ENCODE peak calls at places on chromosomes 12 and 14, in four cellular contexts. B, I, S and Z are unnamed samples.

GRCh38 chr14:77979666-77980351 is 179.9 kb downstream of the ADCK1 start:
- DNase-seq in B (no peak), I (no peak), S (no peak), Z (peak; percentile 88)

GRCh38 chr14:61064210-61064609 is 83.2 kb downstream of the SLC38A6 start:
- DNase-seq in S (no peak), I (no peak), B (no peak), Z (no peak)

GRCh38 chr14:94545131-94545841 is 16.0 kb upstream of the SERPINA4 start:
- DNase-seq in I (no peak), S (no peak), B (no peak), Z (peak; percentile 51)

GRCh38 chr12:10867381-10867780 is 16.7 kb downstream of the PRH1 start:
- DNase-seq in S (no peak), B (no peak), I (no peak), Z (no peak)

GRCh38 chr14:61514006-61514830 is 181.1 kb upstream of the HIF1A start:
- DNase-seq in B (peak; percentile 56), I (no peak), S (no peak), Z (peak; percentile 30)

GRCh38 chr14:75277000-75277795 is 1.4 kb upstream of the FOS start:
- DNase-seq in I (peak; percentile 96), S (peak; percentile 94), B (peak; percentile 90), Z (peak; percentile 92)

GRCh38 chr12:55142896-55143870 is 17.0 kb downstream of the OR9K2 start:
- DNase-seq in B (peak; percentile 32), I (no peak), S (peak; percentile 70), Z (peak; percentile 91)

GRCh38 chr12:78421011-78421410 is 443.6 kb upstream of the SYT1 start:
- DNase-seq in S (no peak), B (no peak), I (no peak), Z (no peak)

GRCh38 chr12:40137252-40137651 is 31.4 kb upstream of the SLC2A13 start:
- DNase-seq in B (no peak), S (no peak), I (no peak), Z (no peak)

GRCh38 chr14:101073598-101073965 is 170.1 kb upstream of the RTL1 start:
- DNase-seq in I (no peak), S (peak; percentile 34), B (no peak), Z (no peak)

GRCh38 chr12:6639151-6639773 is 3.5 kb upstream of the LPAR5 start:
- DNase-seq in I (no peak), B (no peak), S (no peak), Z (no peak)

GRCh38 chr12:66920205-66920604 is 241.3 kb upstream of the GRIP1 start:
- DNase-seq in B (no peak), S (no peak), I (no peak), Z (no peak)

GRCh38 chr14:54177009-54177408 is 219.8 kb upstream of the CDKN3 start:
- DNase-seq in I (no peak), S (no peak), B (no peak), Z (no peak)

GRCh38 chr14:100213956-100214767 is 24.8 kb upstream of the YY1 start:
- DNase-seq in S (peak; percentile 98), I (peak; percentile 93), B (peak; percentile 93), Z (peak; percentile 98)

GRCh38 chr12:46437411-46437810 is 64.8 kb upstream of the SLC38A2 start:
- DNase-seq in B (no peak), I (no peak), S (no peak), Z (no peak)

GRCh38 chr14:51293149-51293925 is 53.3 kb downstream of the TMX1 start:
- DNase-seq in I (peak; percentile 70), S (no peak), B (no peak), Z (no peak)

GRCh38 chr14:103121161-103121845 is 2.0 kb upstream of the TNFAIP2 start:
- DNase-seq in B (no peak), I (peak; percentile 83), S (peak; percentile 66), Z (peak; percentile 79)

GRCh38 chr14:82855912-82856381 is 1322.3 kb upstream of the SEL1L start:
- DNase-seq in S (no peak), I (no peak), B (peak; percentile 15), Z (no peak)

GRCh38 chr14:47678157-47678556 is 2.8 kb upstream of the MDGA2 start:
- DNase-seq in I (no peak), B (no peak), S (no peak), Z (peak; percentile 55)

GRCh38 chr12:104763163-104763805 is 194.8 kb downstream of the SLC41A2 start:
- DNase-seq in B (no peak), S (no peak), I (no peak), Z (no peak)

GRCh38 chr14:70858641-70859040 is 48.6 kb upstream of the PCNX1 start:
- DNase-seq in S (no peak), I (no peak), B (no peak), Z (no peak)

GRCh38 chr12:89935850-89936249 is 227.2 kb upstream of the ATP2B1 start:
- DNase-seq in S (no peak), B (no peak), I (no peak), Z (no peak)

GRCh38 chr14:100810861-100811461 is 15.0 kb upstream of the MEG3 start:
- DNase-seq in S (no peak), B (no peak), I (no peak), Z (no peak)

GRCh38 chr12:91327136-91327535 is 144.5 kb upstream of the DCN start:
- DNase-seq in B (no peak), S (no peak), I (no peak), Z (no peak)

GRCh38 chr14:88551094-88551870 is 3.5 kb downstream of the PTPN21 start:
- DNase-seq in B (peak; percentile 75), I (peak; percentile 84), S (peak; percentile 80), Z (peak; percentile 94)

GRCh38 chr14:61573321-61573720 is 122.0 kb upstream of the HIF1A start:
- DNase-seq in S (no peak), B (no peak), I (no peak), Z (no peak)

GRCh38 chr12:104506691-104507401 is 50.1 kb downstream of the CHST11 start:
- DNase-seq in B (no peak), S (no peak), I (no peak), Z (peak; percentile 88)

GRCh38 chr14:36973806-36974442 is 198.5 kb downstream of the SLC25A21 start:
- DNase-seq in I (no peak), S (no peak), B (no peak), Z (no peak)

GRCh38 chr12:24937553-24938244 is 11.2 kb downstream of the BCAT1 start:
- DNase-seq in B (no peak), I (no peak), S (no peak), Z (no peak)

GRCh38 chr12:99009654-99010296 is 364.7 kb downstream of the APAF1 start:
- DNase-seq in I (no peak), B (no peak), S (no peak), Z (no peak)

GRCh38 chr12:56720696-56721615 is 4.1 kb downstream of the NACA start:
- DNase-seq in S (no peak), I (no peak), B (no peak), Z (no peak)

GRCh38 chr14:64474698-64475097 is 9.4 kb downstream of the AKAP5 start:
- DNase-seq in I (no peak), S (no peak), B (no peak), Z (no peak)

GRCh38 chr12:5246196-5246595 is 185.7 kb upstream of the NTF3 start:
- DNase-seq in S (no peak), B (no peak), I (no peak), Z (peak; percentile 86)
- H3K27ac ChIP-seq in S (no peak overlapping the region), B (no peak overlapping the region), I (no peak overlapping the region), Z (peak overlapping the region; percentile 8)

GRCh38 chr12:75985566-75985965 is 46.0 kb downstream of the PHLDA1 start:
- DNase-seq in B (no peak), S (no peak), I (no peak), Z (no peak)

GRCh38 chr12:75981773-75982564 is 49.6 kb downstream of the PHLDA1 start:
- DNase-seq in S (no peak), I (no peak), B (no peak), Z (no peak)

GRCh38 chr12:75986001-75986739 is 45.4 kb downstream of the PHLDA1 start:
- DNase-seq in S (no peak), B (no peak), I (no peak), Z (no peak)

GRCh38 chr12:75982974-75983660 is 48.5 kb downstream of the PHLDA1 start:
- DNase-seq in I (no peak), B (no peak), S (no peak), Z (no peak)

DNA sequence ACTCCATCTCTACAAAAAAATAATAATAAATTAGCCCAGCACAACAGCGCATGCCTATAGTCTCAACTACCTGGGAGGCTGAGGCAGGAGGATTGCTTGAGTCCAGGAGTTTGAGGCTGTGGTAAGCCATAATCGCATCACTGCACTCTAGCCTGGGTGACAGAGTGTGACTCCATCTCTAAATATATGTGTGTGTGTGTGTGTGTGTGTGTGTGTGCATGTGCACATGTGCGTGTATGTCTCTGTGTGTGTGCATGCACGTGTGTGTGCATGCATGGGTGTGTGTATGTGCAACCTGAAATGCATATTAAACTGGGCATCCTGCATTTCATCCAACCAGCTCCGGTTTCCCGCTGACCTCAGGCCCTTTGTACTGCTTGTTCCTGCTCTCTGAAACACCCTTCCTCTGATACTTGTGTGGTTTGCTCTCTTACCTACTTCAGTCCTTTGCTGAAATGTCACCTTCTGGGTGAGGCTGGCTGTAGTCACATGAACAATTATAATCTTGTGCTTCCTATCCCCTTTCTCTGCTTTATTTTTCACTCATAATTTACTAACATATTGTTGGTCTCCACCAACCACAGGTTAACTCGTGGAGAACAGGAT is 46.9 kb downstream of the PHLDA1 start:
- DNase-seq in B (no peak), S (no peak), I (no peak), Z (no peak)
- H3K9me3 ChIP-seq in B (no peaks in the 10 kb centered on the region), S (no peaks in the 10 kb centered on the region), I (no peaks in the 10 kb centered on the region), Z (no peaks in the 10 kb centered on the region)

GRCh38 chr12:69024907-69025306 is 91.9 kb upstream of the CPM start:
- DNase-seq in I (no peak), S (no peak), B (no peak), Z (no peak)
- H3K27ac ChIP-seq in I (no peak overlapping the region), S (peak overlapping the region; percentile 67), B (no peak overlapping the region), Z (no peak overlapping the region)

GRCh38 chr14:105863296-105864108 is 337.1 kb downstream of the TMEM121 start:
- DNase-seq in S (peak; percentile 42), I (peak; percentile 35), B (no peak), Z (peak; percentile 11)
- H3K9me3 ChIP-seq in S (no peaks in the 10 kb centered on the region), I (no peaks in the 10 kb centered on the region), B (no peaks in the 10 kb centered on the region), Z (peaks cover 53% of the 10 kb centered on the region)